ENCODE peak calls at places on chromosomes 13 and 19, in eight cellular contexts. H is endothelial cell, X is HFF-Myc, A is HFFc6, G is suprapubic skin, V is dorsolateral prefrontal cortex, J is fibroblast of villous mesenchyme, K is cardiac muscle cell. F is an unnamed sample.
A peak's percentile ranks its signal among the peaks of the same experiment; 100 is the strongest.

GRCh38 chr13:103140001-103140671 is 73.9 kb upstream of the SLC10A2 start:
- DNase-seq in H (peak; percentile 30), X (peak; percentile 5), A (no peak), G (no peak), V (no peak), J (peak; percentile 45), K (peak; percentile 8), F (no peak)

GRCh38 chr13:28434934-28435333 is 60.0 kb downstream of the FLT1 start:
- DNase-seq in H (no peak), X (no peak), A (no peak), G (no peak), V (no peak), J (peak; percentile 46), K (no peak), F (no peak)

GRCh38 chr13:33290421-33290965 is 4.9 kb upstream of the STARD13 start:
- DNase-seq in H (no peak), X (no peak), A (no peak), G (no peak), V (no peak), J (no peak), K (no peak), F (no peak)

GRCh38 chr13:113774177-113775107 is 15.4 kb downstream of the TMEM255B start:
- DNase-seq in H (no peak), X (no peak), A (peak; percentile 54), G (no peak), V (no peak), J (no peak), K (peak; percentile 46), F (no peak)

GRCh38 chr13:24463078-24463477 is 49.5 kb downstream of the PARP4 start:
- DNase-seq in H (no peak), X (no peak), A (no peak), G (no peak), V (no peak), J (no peak), K (no peak), F (no peak)

GRCh38 chr19:13764101-13764807 is at the start of gene MRI1:
- DNase-seq in H (peak; percentile 69), X (no peak), A (peak; percentile 42), G (peak; percentile 88), V (peak; percentile 84), J (peak; percentile 64), K (peak; percentile 82), F (peak; percentile 93)

GRCh38 chr13:101325423-101325822 is 90.9 kb downstream of the NALCN start:
- DNase-seq in H (no peak), X (no peak), A (no peak), G (no peak), V (no peak), J (no peak), K (no peak), F (no peak)

GRCh38 chr19:35141627-35142401 is 1.2 kb upstream of the FXYD7 start:
- DNase-seq in H (no peak), X (no peak), A (no peak), G (no peak), V (peak; percentile 57), J (no peak), K (peak; percentile 31), F (no peak)

GRCh38 chr13:23381877-23382276 is 51.6 kb downstream of the SACS start:
- DNase-seq in H (no peak), X (no peak), A (no peak), G (no peak), V (no peak), J (no peak), K (peak; percentile 26), F (no peak)

GRCh38 chr13:41178040-41178439 is 16.3 kb downstream of the KBTBD7 start:
- DNase-seq in H (no peak), X (no peak), A (no peak), G (no peak), V (no peak), J (peak; percentile 24), K (peak; percentile 76), F (no peak)

GRCh38 chr19:33621811-33622504 is at the start of gene CHST8:
- DNase-seq in H (peak; percentile 69), X (no peak), A (no peak), G (no peak), V (peak; percentile 45), J (peak; percentile 8), K (peak; percentile 39), F (peak; percentile 82)

GRCh38 chr13:98411617-98412310 is 165.1 kb downstream of the STK24 start:
- DNase-seq in H (peak; percentile 49), X (no peak), A (no peak), G (no peak), V (no peak), J (no peak), K (peak; percentile 7), F (no peak)

GRCh38 chr13:25862156-25862555 is 189.7 kb downstream of the SHISA2 start:
- DNase-seq in H (no peak), X (no peak), A (no peak), G (no peak), V (no peak), J (no peak), K (no peak), F (no peak)

GRCh38 chr13:53054569-53054968 is 26.0 kb downstream of the OLFM4 start:
- DNase-seq in H (no peak), X (no peak), A (no peak), G (no peak), V (no peak), J (no peak), K (no peak), F (no peak)

GRCh38 chr19:3243851-3244700 is 19.6 kb downstream of the CELF5 start:
- DNase-seq in H (peak; percentile 58), X (peak; percentile 37), A (peak; percentile 7), G (no peak), V (no peak), J (peak; percentile 62), K (peak; percentile 68), F (no peak)

GRCh38 chr19:41821003-41821735 is 23.3 kb downstream of the LYPD4 start:
- DNase-seq in H (peak; percentile 65), X (no peak), A (peak; percentile 23), G (no peak), V (no peak), J (peak; percentile 30), K (peak; percentile 40), F (peak; percentile 50)

GRCh38 chr13:66559093-66559492 is 671.0 kb downstream of the PCDH9 start:
- DNase-seq in H (no peak), X (no peak), A (no peak), G (no peak), V (no peak), J (no peak), K (no peak), F (no peak)

GRCh38 chr19:58513694-58514563 is 2.1 kb upstream of the SLC27A5 start:
- DNase-seq in H (peak; percentile 97), X (peak; percentile 25), A (peak; percentile 42), G (peak; percentile 91), V (peak; percentile 86), J (peak; percentile 83), K (peak; percentile 94), F (peak; percentile 66)

GRCh38 chr19:16778796-16779411 is 50.3 kb upstream of the SIN3B start:
- DNase-seq in H (peak; percentile 65), X (peak; percentile 30), A (peak; percentile 56), G (no peak), V (peak; percentile 9), J (peak; percentile 60), K (peak; percentile 70), F (no peak)

GRCh38 chr19:2235396-2236284 is 489 bp downstream of the PLEKHJ1 start:
- DNase-seq in H (no peak), X (no peak), A (no peak), G (no peak), V (no peak), J (no peak), K (no peak), F (no peak)

GRCh38 chr19:10846500-10847202 is 1.6 kb upstream of the C19orf38 start:
- DNase-seq in H (no peak), X (no peak), A (no peak), G (no peak), V (no peak), J (no peak), K (no peak), F (no peak)

GRCh38 chr19:1210227-1210538 is 4.6 kb downstream of the STK11 start:
- DNase-seq in H (no peak), X (no peak), A (no peak), G (no peak), V (peak; percentile 69), J (no peak), K (no peak), F (no peak)

GRCh38 chr19:49472936-49473335 is 1.1 kb upstream of the FLT3LG start:
- DNase-seq in H (no peak), X (no peak), A (no peak), G (no peak), V (no peak), J (no peak), K (no peak), F (no peak)

GRCh38 chr13:53382008-53382407 is 353.4 kb downstream of the OLFM4 start:
- DNase-seq in H (no peak), X (no peak), A (no peak), G (no peak), V (no peak), J (no peak), K (no peak), F (no peak)

GRCh38 chr13:44930280-44930679 is 59.0 kb downstream of the NUFIP1 start:
- DNase-seq in H (no peak), X (no peak), A (no peak), G (peak; percentile 56), V (no peak), J (no peak), K (no peak), F (no peak)

GRCh38 chr13:110834572-110834971 is 80.3 kb downstream of the ANKRD10 start:
- DNase-seq in H (no peak), X (no peak), A (no peak), G (no peak), V (no peak), J (no peak), K (no peak), F (no peak)
- TF ChIP-seq CTCF in H (no peak), X (no peak), A (no peak), G (no peak), V (no peak), J (no peak), K (no peak), F (peak; percentile 1)

GRCh38 chr19:50719566-50719965 is at the start of gene SHANK1:
- DNase-seq in H (no peak), X (no peak), A (no peak), G (no peak), V (no peak), J (no peak), K (peak; percentile 55), F (no peak)
- TF ChIP-seq CTCF in H (no peak), X (no peak), A (no peak), G (no peak), V (no peak), J (no peak), K (no peak), F (no peak)

GRCh38 chr13:39263033-39263432 is 224.8 kb downstream of the NHLRC3 start:
- DNase-seq in H (peak; percentile 50), X (peak; percentile 11), A (peak; percentile 39), G (no peak), V (peak; percentile 22), J (peak; percentile 27), K (peak; percentile 65), F (peak; percentile 29)
- TF ChIP-seq CTCF in H (peak; percentile 70), X (peak; percentile 64), A (peak; percentile 78), G (peak; percentile 33), V (peak; percentile 81), J (peak; percentile 76), K (peak; percentile 77), F (peak; percentile 77)

DNA sequence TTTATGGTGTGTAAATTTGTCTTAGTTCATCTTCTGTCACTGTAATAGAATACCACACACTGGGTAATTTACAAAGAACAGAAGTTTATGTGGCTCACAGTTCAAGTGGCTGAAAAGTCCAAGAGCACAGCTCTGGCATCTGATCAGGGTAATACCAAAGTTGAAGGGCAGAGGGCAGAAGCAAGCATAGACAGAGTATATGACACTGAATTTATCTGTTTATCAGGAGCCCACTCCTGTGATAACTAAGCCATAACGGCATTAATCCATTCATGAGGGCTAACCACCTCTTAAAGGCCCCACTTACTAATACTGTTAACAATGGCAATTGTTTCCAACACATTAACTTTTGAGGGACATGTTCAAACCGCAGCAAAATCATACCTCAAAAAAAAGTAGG is 4.0 kb upstream of the RFXAP start:
- DNase-seq in H (no peak), X (no peak), A (no peak), G (no peak), V (no peak), J (no peak), K (no peak), F (no peak)
- TF ChIP-seq CTCF in H (peak; percentile 31), X (peak; percentile 30), A (peak; percentile 63), G (peak; percentile 19), V (no peak), J (peak; percentile 36), K (peak; percentile 30), F (peak; percentile 19)

F was measured in D721Med.